ENCODE peak calls at places on chromosome 13, in ten cellular contexts. I is Daoy; A is glomerular endothelial cell; X is skeletal muscle cell; J is activated naive CD4-positive, alpha-beta T cell; H is activated CD4-positive, alpha-beta T cell treated with anti-CD3 and anti-CD28 coated beads for 1 hour; V is Right ventricle myocardium superior; B is Caki2; R is stimulated activated CD4-positive, alpha-beta T cell treated with anti-CD3 and anti-CD28 coated beads, Interleukin-15, amount 100 ng/mL, for 1 hour; P is ovary. M is an unnamed sample.

GRCh38 chr13:91693466-91693865 is 295.0 kb downstream of the GPC5 start:
- DNase-seq in I (no peak), A (no peak), X (no peak), J (no peak), H (no peak), V (no peak), B (no peak), R (no peak), P (no peak), M (no peak)

GRCh38 chr13:29859971-29860370 is 9.6 kb upstream of the UBL3 start:
- DNase-seq in I (peak), A (no peak), X (peak), J (no peak), H (no peak), V (no peak), B (no peak), R (no peak), P (no peak), M (peak)

GRCh38 chr13:110538632-110539031 is 22.9 kb downstream of the RAB20 start:
- DNase-seq in I (no peak), A (no peak), X (no peak), J (no peak), H (no peak), V (peak), B (no peak), R (no peak), P (peak), M (no peak)

GRCh38 chr13:61751039-61751438 is 335.4 kb upstream of the PCDH20 start:
- DNase-seq in I (no peak), A (no peak), X (no peak), J (no peak), H (no peak), V (no peak), B (no peak), R (no peak), P (no peak), M (no peak)

GRCh38 chr13:91409661-91410060 is 11.2 kb downstream of the GPC5 start:
- DNase-seq in I (no peak), A (no peak), X (no peak), J (no peak), H (no peak), V (no peak), B (no peak), R (no peak), P (no peak), M (no peak)

GRCh38 chr13:28333204-28333900 is 161.6 kb downstream of the FLT1 start:
- DNase-seq in I (no peak), A (no peak), X (peak), J (no peak), H (no peak), V (no peak), B (no peak), R (no peak), P (no peak), M (no peak)

GRCh38 chr13:114002771-114003321 is 29.0 kb upstream of the C13orf46 start:
- DNase-seq in I (no peak), A (no peak), X (no peak), J (no peak), H (no peak), V (peak), B (no peak), R (no peak), P (no peak), M (no peak)

GRCh38 chr13:34943675-34944634 is 1.9 kb downstream of the NBEA start:
- DNase-seq in I (no peak), A (no peak), X (no peak), J (no peak), H (no peak), V (no peak), B (no peak), R (no peak), P (no peak), M (peak)

M was measured in kidney tubule cell.